ENCODE peak calls at places on chromosome 9, in five cellular contexts. One of them, this sample, is unnamed.
A peak's percentile ranks its signal among the peaks of the same experiment; 100 is the strongest.

GRCh38 chr9:16029056-16029615 is 476.3 kb downstream of the CCDC171 start:
- DNase-seq in WTC11: no peak
- DNase-seq in cardiac muscle cell: no peak
- DNase-seq in activated effector memory CD4-positive, alpha-beta T cell treated with Interleukin-2 at 50 U/mL for 16 hours: no peak
- DNase-seq in activated CD4-positive, CD25-positive, alpha-beta regulatory T cell: no peak
- DNase-seq in this sample: no peak

GRCh38 chr9:17807670-17808282 is 228.9 kb downstream of the SH3GL2 start:
- DNase-seq in activated effector memory CD4-positive, alpha-beta T cell treated with Interleukin-2 at 50 U/mL for 16 hours: no peak
- DNase-seq in cardiac muscle cell: no peak
- DNase-seq in activated CD4-positive, CD25-positive, alpha-beta regulatory T cell: no peak
- DNase-seq in WTC11: no peak
- DNase-seq in this sample: no peak

GRCh38 chr9:91161465-91162275 is 200.0 kb downstream of the AUH start:
- DNase-seq in activated effector memory CD4-positive, alpha-beta T cell treated with Interleukin-2 at 50 U/mL for 16 hours: no peak
- DNase-seq in WTC11: no peak
- DNase-seq in activated CD4-positive, CD25-positive, alpha-beta regulatory T cell: no peak
- DNase-seq in cardiac muscle cell: no peak
- DNase-seq in this sample: no peak

GRCh38 chr9:21267806-21268657 is 28.2 kb upstream of the IFNA14 start:
- DNase-seq in cardiac muscle cell: no peak
- DNase-seq in WTC11: no peak
- DNase-seq in activated effector memory CD4-positive, alpha-beta T cell treated with Interleukin-2 at 50 U/mL for 16 hours: no peak
- DNase-seq in activated CD4-positive, CD25-positive, alpha-beta regulatory T cell: no peak
- DNase-seq in this sample: no peak

GRCh38 chr9:121797056-121797455 is 145.6 kb downstream of the DAB2IP start:
- DNase-seq in activated CD4-positive, CD25-positive, alpha-beta regulatory T cell: no peak
- DNase-seq in activated effector memory CD4-positive, alpha-beta T cell treated with Interleukin-2 at 50 U/mL for 16 hours: no peak
- DNase-seq in cardiac muscle cell: no peak
- DNase-seq in WTC11: no peak
- DNase-seq in this sample: no peak

GRCh38 chr9:119332522-119332921 is 36.7 kb downstream of the BRINP1 start:
- DNase-seq in cardiac muscle cell: no peak
- DNase-seq in activated CD4-positive, CD25-positive, alpha-beta regulatory T cell: no peak
- DNase-seq in WTC11: no peak
- DNase-seq in activated effector memory CD4-positive, alpha-beta T cell treated with Interleukin-2 at 50 U/mL for 16 hours: no peak
- DNase-seq in this sample: no peak

GRCh38 chr9:134231767-134232166 is 67.4 kb upstream of the RNU6ATAC start:
- DNase-seq in cardiac muscle cell: no peak
- DNase-seq in activated CD4-positive, CD25-positive, alpha-beta regulatory T cell: no peak
- DNase-seq in activated effector memory CD4-positive, alpha-beta T cell treated with Interleukin-2 at 50 U/mL for 16 hours: no peak
- DNase-seq in WTC11: no peak
- DNase-seq in this sample: no peak

GRCh38 chr9:70411930-70412677 is 2.4 kb downstream of the KLF9 start:
- DNase-seq in activated effector memory CD4-positive, alpha-beta T cell treated with Interleukin-2 at 50 U/mL for 16 hours: peak; percentile 56
- DNase-seq in WTC11: peak; percentile 39
- DNase-seq in activated CD4-positive, CD25-positive, alpha-beta regulatory T cell: peak; percentile 36
- DNase-seq in cardiac muscle cell: peak; percentile 93
- DNase-seq in this sample: peak; percentile 92

GRCh38 chr9:130689937-130690700 is 3.5 kb upstream of the EXOSC2 start:
- DNase-seq in cardiac muscle cell: peak; percentile 96
- DNase-seq in WTC11: peak; percentile 42
- DNase-seq in activated CD4-positive, CD25-positive, alpha-beta regulatory T cell: no peak
- DNase-seq in activated effector memory CD4-positive, alpha-beta T cell treated with Interleukin-2 at 50 U/mL for 16 hours: no peak
- DNase-seq in this sample: no peak

GRCh38 chr9:80156262-80156661 is 584.5 kb downstream of the TLE4 start:
- DNase-seq in WTC11: no peak
- DNase-seq in cardiac muscle cell: no peak
- DNase-seq in activated CD4-positive, CD25-positive, alpha-beta regulatory T cell: no peak
- DNase-seq in activated effector memory CD4-positive, alpha-beta T cell treated with Interleukin-2 at 50 U/mL for 16 hours: no peak
- DNase-seq in this sample: no peak

GRCh38 chr9:109717342-109717741 is 62.7 kb upstream of the PALM2AKAP2 start:
- DNase-seq in WTC11: no peak
- DNase-seq in cardiac muscle cell: no peak
- DNase-seq in activated effector memory CD4-positive, alpha-beta T cell treated with Interleukin-2 at 50 U/mL for 16 hours: no peak
- DNase-seq in activated CD4-positive, CD25-positive, alpha-beta regulatory T cell: no peak
- DNase-seq in this sample: no peak

GRCh38 chr9:25418974-25419373 is 259.3 kb downstream of the TUSC1 start:
- DNase-seq in WTC11: no peak
- DNase-seq in activated CD4-positive, CD25-positive, alpha-beta regulatory T cell: no peak
- DNase-seq in cardiac muscle cell: no peak
- DNase-seq in activated effector memory CD4-positive, alpha-beta T cell treated with Interleukin-2 at 50 U/mL for 16 hours: no peak
- DNase-seq in this sample: no peak

GRCh38 chr9:119366909-119367690 is 2.1 kb downstream of the BRINP1 start:
- DNase-seq in activated CD4-positive, CD25-positive, alpha-beta regulatory T cell: no peak
- DNase-seq in cardiac muscle cell: no peak
- DNase-seq in activated effector memory CD4-positive, alpha-beta T cell treated with Interleukin-2 at 50 U/mL for 16 hours: no peak
- DNase-seq in WTC11: no peak
- DNase-seq in this sample: no peak

GRCh38 chr9:101495810-101496209 is 37.8 kb upstream of the RNF20 start:
- DNase-seq in activated effector memory CD4-positive, alpha-beta T cell treated with Interleukin-2 at 50 U/mL for 16 hours: no peak
- DNase-seq in WTC11: no peak
- DNase-seq in cardiac muscle cell: no peak
- DNase-seq in activated CD4-positive, CD25-positive, alpha-beta regulatory T cell: no peak
- DNase-seq in this sample: no peak

GRCh38 chr9:136494531-136495215 is 11.8 kb upstream of the SEC16A start:
- DNase-seq in activated effector memory CD4-positive, alpha-beta T cell treated with Interleukin-2 at 50 U/mL for 16 hours: no peak
- DNase-seq in WTC11: no peak
- DNase-seq in activated CD4-positive, CD25-positive, alpha-beta regulatory T cell: no peak
- DNase-seq in cardiac muscle cell: no peak
- DNase-seq in this sample: no peak

GRCh38 chr9:36119476-36119875 is 17.1 kb upstream of the GLIPR2 start:
- DNase-seq in activated CD4-positive, CD25-positive, alpha-beta regulatory T cell: no peak
- DNase-seq in cardiac muscle cell: no peak
- DNase-seq in activated effector memory CD4-positive, alpha-beta T cell treated with Interleukin-2 at 50 U/mL for 16 hours: no peak
- DNase-seq in WTC11: no peak
- DNase-seq in this sample: no peak

GRCh38 chr9:137025120-137025966 is 2.7 kb downstream of the ABCA2 start:
- DNase-seq in cardiac muscle cell: no peak
- DNase-seq in activated CD4-positive, CD25-positive, alpha-beta regulatory T cell: no peak
- DNase-seq in WTC11: no peak
- DNase-seq in activated effector memory CD4-positive, alpha-beta T cell treated with Interleukin-2 at 50 U/mL for 16 hours: no peak
- DNase-seq in this sample: no peak